ENCODE peak calls at places on chromosomes 2 and 18, in seven cellular contexts. A is fibroblast of pulmonary artery, O is A549, K is heart right ventricle, U is astrocyte of the spinal cord, N is ascending aorta, X is nephron progenitor cell. H is an unnamed sample.
A peak's percentile ranks its signal among the peaks of the same experiment; 100 is the strongest.

GRCh38 chr18:23523429-23524212 is 20.3 kb downstream of the RMC1 start:
- DNase-seq in X (no peak), N (no peak), K (no peak), O (no peak), A (no peak), U (peak; percentile 63), H (no peak)

GRCh38 chr18:58991127-58991798 is 126.6 kb downstream of the ZNF532 start:
- DNase-seq in O (no peak), N (peak; percentile 68), X (no peak), U (peak; percentile 43), A (peak; percentile 25), K (no peak), H (no peak)

GRCh38 chr2:169512525-169512924 is 3.0 kb downstream of the KLHL41 start:
- DNase-seq in A (no peak), O (no peak), K (no peak), U (peak; percentile 12), X (no peak), N (no peak), H (no peak)

GRCh38 chr2:180122874-180123273 is 115.8 kb upstream of the CWC22 start:
- DNase-seq in K (no peak), N (no peak), X (no peak), O (peak; percentile 13), U (peak; percentile 66), A (peak; percentile 70), H (no peak)

GRCh38 chr18:14945984-14946383 is 198.0 kb downstream of the ANKRD30B start:
- DNase-seq in K (no peak), O (no peak), X (no peak), A (no peak), N (peak; percentile 38), U (no peak), H (no peak)

GRCh38 chr2:205060269-205060668 is 515.0 kb downstream of the PARD3B start:
- DNase-seq in N (no peak), U (peak; percentile 70), K (no peak), A (peak; percentile 57), O (peak; percentile 48), X (no peak), H (no peak)

GRCh38 chr2:128309341-128310093 is 9.2 kb downstream of the HS6ST1 start:
- DNase-seq in O (no peak), X (peak; percentile 42), A (no peak), K (peak; percentile 43), U (peak; percentile 57), N (peak; percentile 61), H (no peak)

GRCh38 chr2:190359896-190360376 is 16.5 kb downstream of the INPP1 start:
- DNase-seq in K (peak; percentile 46), O (no peak), U (peak; percentile 79), A (peak; percentile 77), N (peak; percentile 70), X (no peak), H (no peak)

GRCh38 chr2:59151805-59152204 is 910.7 kb upstream of the FANCL start:
- DNase-seq in U (no peak), A (no peak), X (no peak), O (no peak), K (no peak), N (no peak), H (no peak)

GRCh38 chr2:187684181-187684580 is 129.9 kb upstream of the TFPI start:
- DNase-seq in U (no peak), A (no peak), K (no peak), O (no peak), N (no peak), X (no peak), H (no peak)

GRCh38 chr2:219459460-219460311 is 25.0 kb downstream of the SPEG start:
- DNase-seq in N (peak; percentile 87), K (peak; percentile 68), A (peak; percentile 62), U (peak; percentile 52), O (peak; percentile 59), X (peak; percentile 87), H (peak; percentile 86)

GRCh38 chr18:62759704-62760402 is 44.5 kb downstream of the PHLPP1 start:
- DNase-seq in N (no peak), U (peak; percentile 66), K (no peak), X (no peak), O (no peak), A (peak; percentile 35), H (no peak)

GRCh38 chr18:45456076-45457066 is 158.9 kb upstream of the SLC14A2 start:
- DNase-seq in K (no peak), O (no peak), X (no peak), A (no peak), U (no peak), N (no peak), H (no peak)

GRCh38 chr2:191001624-191002023 is 12.3 kb downstream of the STAT1 start:
- DNase-seq in O (no peak), U (no peak), K (no peak), A (no peak), X (no peak), N (no peak), H (no peak)

GRCh38 chr2:152418688-152419087 is 83.7 kb downstream of the FMNL2 start:
- DNase-seq in K (no peak), N (no peak), O (no peak), X (no peak), A (peak; percentile 38), U (peak; percentile 73), H (no peak)

GRCh38 chr2:215749092-215749957 is 264.0 kb downstream of the MREG start:
- DNase-seq in N (peak; percentile 90), X (no peak), O (peak; percentile 41), A (peak; percentile 91), K (peak; percentile 63), U (no peak), H (no peak)

GRCh38 chr2:85131116-85131515 is 2.1 kb upstream of the TCF7L1 start:
- DNase-seq in N (no peak), X (peak; percentile 38), K (no peak), U (peak; percentile 27), A (peak; percentile 59), O (peak; percentile 54), H (peak; percentile 31)

GRCh38 chr18:74982946-74983635 is 225.8 kb downstream of the PTGR3 start:
- DNase-seq in U (no peak), X (no peak), K (no peak), N (no peak), A (no peak), O (no peak), H (no peak)

GRCh38 chr2:112626604-112627059 is 19.1 kb upstream of the SLC20A1 start:
- DNase-seq in K (peak; percentile 58), X (peak; percentile 48), N (peak; percentile 78), O (peak; percentile 75), U (peak; percentile 81), A (peak; percentile 79), H (peak; percentile 50)

GRCh38 chr2:224518806-224519580 is 66.2 kb downstream of the CUL3 start:
- DNase-seq in N (no peak), O (no peak), K (no peak), X (no peak), U (peak; percentile 52), A (peak; percentile 69), H (no peak)

GRCh38 chr18:77177009-77177408 is 44.4 kb upstream of the MBP start:
- DNase-seq in O (peak; percentile 35), A (peak; percentile 35), X (no peak), U (peak; percentile 62), K (no peak), N (no peak), H (no peak)

DNA sequence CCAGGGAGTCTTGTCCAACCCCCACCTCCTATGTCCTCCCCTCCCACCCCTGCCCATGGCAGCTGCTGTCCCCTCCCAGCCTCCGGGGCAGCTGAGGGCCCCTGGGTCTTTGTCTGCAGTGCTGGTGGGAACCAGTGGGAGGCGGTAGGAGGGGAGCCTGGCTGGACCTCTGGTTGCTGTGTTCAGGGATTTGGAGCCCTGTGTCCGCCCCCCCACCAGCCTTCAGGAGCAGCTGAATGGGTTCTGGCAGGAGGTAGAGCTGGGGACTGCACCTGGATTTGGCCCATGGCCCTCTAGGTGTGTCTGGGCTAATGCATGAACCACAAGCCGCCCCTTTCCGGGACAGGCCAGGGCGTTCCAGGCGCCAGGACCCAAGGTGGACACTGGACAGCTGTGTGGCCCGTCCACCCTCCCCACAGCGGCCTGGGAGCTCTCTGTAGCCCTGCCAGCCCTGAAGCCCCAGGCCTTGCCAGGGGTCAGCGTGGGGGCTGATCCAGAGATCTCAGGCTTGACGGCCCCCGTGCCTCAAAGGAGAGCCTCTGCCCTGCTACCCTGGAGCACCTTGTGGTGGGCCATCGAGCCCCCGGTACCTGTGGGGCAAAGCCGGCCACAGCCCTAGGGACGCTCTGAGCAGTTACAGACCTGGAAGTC is 25.4 kb downstream of the GPC1 start:
- DNase-seq in N (peak; percentile 59), A (no peak), O (no peak), U (no peak), K (peak; percentile 10), X (peak; percentile 7), H (peak; percentile 43)
- TF ChIP-seq CTCF in N (no peak), A (no peak), O (no peak), U (peak; percentile 33), K (no peak), X (no peak), H (peak; percentile 25)

DNA sequence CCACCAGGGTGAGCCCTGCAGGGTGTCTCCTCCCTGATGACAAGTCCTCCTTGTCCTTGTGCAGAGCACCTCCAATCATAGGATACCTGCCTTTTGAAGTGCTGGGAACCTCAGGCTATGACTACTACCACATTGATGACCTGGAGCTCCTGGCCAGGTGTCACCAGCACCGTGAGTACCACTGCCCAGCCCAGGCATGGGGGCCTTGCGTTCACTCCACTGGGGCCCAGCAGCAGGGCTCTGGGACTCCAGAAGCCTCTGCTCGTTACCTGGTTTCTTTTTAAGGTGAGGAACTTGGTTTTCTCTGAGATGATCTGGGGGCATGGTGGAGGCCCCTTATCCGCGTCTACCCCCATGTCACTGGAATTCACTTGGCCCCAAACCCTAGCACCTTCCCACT is 36.5 kb upstream of the RPL31 start:
- DNase-seq in U (no peak), A (no peak), O (no peak), N (no peak), X (no peak), K (no peak), H (no peak)
- TF ChIP-seq CTCF in U (no peak), A (no peak), O (no peak), N (no peak), X (no peak), K (no peak), H (no peak)

GRCh38 chr2:45176399-45176798 is 167.1 kb upstream of the SIX2 start:
- DNase-seq in O (no peak), K (no peak), U (no peak), N (no peak), A (peak; percentile 28), X (no peak), H (no peak)

GRCh38 chr2:45170976-45171514 is 161.8 kb upstream of the SIX2 start:
- DNase-seq in X (peak; percentile 21), O (no peak), U (peak; percentile 56), N (no peak), K (no peak), A (peak; percentile 22), H (no peak)

GRCh38 chr2:45172993-45173392 is 163.7 kb upstream of the SIX2 start:
- DNase-seq in K (no peak), U (no peak), X (no peak), A (no peak), N (no peak), O (no peak), H (no peak)

GRCh38 chr2:45170191-45170975 is 161.1 kb upstream of the SIX2 start:
- DNase-seq in A (no peak), O (no peak), N (no peak), X (peak; percentile 59), K (no peak), U (no peak), H (peak; percentile 46)

GRCh38 chr2:45173513-45173912 is 164.3 kb upstream of the SIX2 start:
- DNase-seq in O (peak; percentile 84), A (peak; percentile 96), X (no peak), K (no peak), U (peak; percentile 87), N (peak; percentile 82), H (no peak)
- TF ChIP-seq CTCF in O (no peak), A (no peak), X (no peak), K (no peak), U (no peak), N (no peak), H (no peak)

GRCh38 chr18:24790347-24790746 is 329.9 kb downstream of the HRH4 start:
- DNase-seq in A (no peak), O (no peak), K (no peak), N (no peak), X (no peak), U (no peak), H (no peak)
- TF ChIP-seq CTCF in A (no peak), O (no peak), K (no peak), N (no peak), X (no peak), U (no peak), H (no peak)

H was measured in glutamatergic neuron.